ENCODE peak calls at places on chromosomes 1 and 21, in eight cellular contexts. One of them, this sample, is unnamed.

GRCh38 chr1:224116131-224116530 is 2.2 kb downstream of the FBXO28 start:
- DNase-seq in iris pigment epithelial cell: peak; percentile 69
- DNase-seq in kidney glomerular epithelial cell: peak; percentile 62
- DNase-seq in WTC11: no peak
- DNase-seq in EH: peak; percentile 59
- DNase-seq in stomach: no peak
- DNase-seq in AG08395: peak; percentile 22
- DNase-seq in uterus: no peak
- DNase-seq in this sample: peak; percentile 93

GRCh38 chr21:26843912-26844257 is 1.3 kb downstream of the ADAMTS1 start:
- DNase-seq in iris pigment epithelial cell: peak; percentile 89
- DNase-seq in kidney glomerular epithelial cell: no peak
- DNase-seq in WTC11: no peak
- DNase-seq in EH: peak; percentile 66
- DNase-seq in stomach: no peak
- DNase-seq in AG08395: peak; percentile 20
- DNase-seq in uterus: no peak
- DNase-seq in this sample: no peak

GRCh38 chr1:110687244-110687643 is 12.5 kb upstream of the KCNA3 start:
- DNase-seq in iris pigment epithelial cell: peak; percentile 54
- DNase-seq in kidney glomerular epithelial cell: no peak
- DNase-seq in WTC11: no peak
- DNase-seq in EH: peak; percentile 23
- DNase-seq in stomach: no peak
- DNase-seq in AG08395: peak; percentile 18
- DNase-seq in uterus: no peak
- DNase-seq in this sample: peak; percentile 48

GRCh38 chr1:113809651-113810602 is 2.3 kb downstream of the RSBN1 start:
- DNase-seq in iris pigment epithelial cell: peak; percentile 50
- DNase-seq in kidney glomerular epithelial cell: no peak
- DNase-seq in WTC11: no peak
- DNase-seq in EH: peak; percentile 75
- DNase-seq in stomach: no peak
- DNase-seq in AG08395: no peak
- DNase-seq in uterus: no peak
- DNase-seq in this sample: no peak

GRCh38 chr1:43270421-43271095 is 775 bp downstream of the TMEM125 start:
- DNase-seq in iris pigment epithelial cell: peak; percentile 12
- DNase-seq in kidney glomerular epithelial cell: no peak
- DNase-seq in WTC11: peak; percentile 93
- DNase-seq in EH: no peak
- DNase-seq in stomach: peak; percentile 93
- DNase-seq in AG08395: no peak
- DNase-seq in uterus: no peak
- DNase-seq in this sample: peak; percentile 79

GRCh38 chr1:119327436-119328155 is 41.0 kb upstream of the HAO2 start:
- DNase-seq in iris pigment epithelial cell: peak; percentile 22
- DNase-seq in kidney glomerular epithelial cell: peak; percentile 9
- DNase-seq in WTC11: peak; percentile 62
- DNase-seq in EH: peak; percentile 40
- DNase-seq in stomach: peak; percentile 31
- DNase-seq in AG08395: peak; percentile 52
- DNase-seq in uterus: peak; percentile 87
- DNase-seq in this sample: peak; percentile 75

GRCh38 chr21:44279621-44280260 is 5.9 kb upstream of the AIRE start:
- DNase-seq in iris pigment epithelial cell: no peak
- DNase-seq in kidney glomerular epithelial cell: no peak
- DNase-seq in WTC11: no peak
- DNase-seq in EH: no peak
- DNase-seq in stomach: no peak
- DNase-seq in AG08395: no peak
- DNase-seq in uterus: no peak
- DNase-seq in this sample: no peak

GRCh38 chr1:17874231-17874630 is 119.1 kb downstream of the ACTL8 start:
- DNase-seq in iris pigment epithelial cell: peak; percentile 91
- DNase-seq in kidney glomerular epithelial cell: peak; percentile 91
- DNase-seq in WTC11: no peak
- DNase-seq in EH: peak; percentile 98
- DNase-seq in stomach: no peak
- DNase-seq in AG08395: peak; percentile 92
- DNase-seq in uterus: no peak
- DNase-seq in this sample: no peak

GRCh38 chr1:21200767-21201166 is 24.1 kb upstream of the EIF4G3 start:
- DNase-seq in iris pigment epithelial cell: peak; percentile 63
- DNase-seq in kidney glomerular epithelial cell: peak; percentile 20
- DNase-seq in WTC11: no peak
- DNase-seq in EH: peak; percentile 66
- DNase-seq in stomach: no peak
- DNase-seq in AG08395: no peak
- DNase-seq in uterus: no peak
- DNase-seq in this sample: no peak

This sample was measured in NCI-H1105 treated with DMSO at 0.1 percent for 48 hours.